ENCODE peak calls at places on chromosome 18, in eight cellular contexts. One of them, this sample, is unnamed.

GRCh38 chr18:48896326-48896874 is 54.4 kb downstream of the SMAD7 start:
- DNase-seq in IMR-90: no peak
- DNase-seq in stomach: no peak
- DNase-seq in ovary: no peak
- DNase-seq in adrenal gland: no peak
- DNase-seq in breast epithelium: no peak
- DNase-seq in sigmoid colon: no peak
- DNase-seq in transverse colon: no peak
- DNase-seq in this sample: no peak

GRCh38 chr18:26516964-26517363 is 31.4 kb downstream of the KCTD1 start:
- DNase-seq in IMR-90: peak; percentile 20
- DNase-seq in stomach: no peak
- DNase-seq in ovary: peak; percentile 12
- DNase-seq in adrenal gland: no peak
- DNase-seq in breast epithelium: no peak
- DNase-seq in sigmoid colon: no peak
- DNase-seq in transverse colon: no peak
- DNase-seq in this sample: no peak

GRCh38 chr18:36153203-36153602 is 23.5 kb downstream of the ELP2 start:
- DNase-seq in IMR-90: peak; percentile 97
- DNase-seq in stomach: no peak
- DNase-seq in ovary: peak; percentile 43
- DNase-seq in adrenal gland: no peak
- DNase-seq in breast epithelium: no peak
- DNase-seq in sigmoid colon: no peak
- DNase-seq in transverse colon: no peak
- DNase-seq in this sample: no peak

GRCh38 chr18:35478520-35479435 is 19.0 kb downstream of the INO80C start:
- DNase-seq in IMR-90: peak; percentile 86
- DNase-seq in stomach: peak; percentile 68
- DNase-seq in ovary: no peak
- DNase-seq in adrenal gland: peak; percentile 78
- DNase-seq in breast epithelium: no peak
- DNase-seq in sigmoid colon: no peak
- DNase-seq in transverse colon: peak; percentile 43
- DNase-seq in this sample: peak; percentile 62

GRCh38 chr18:65146615-65147014 is 604.2 kb upstream of the CDH7 start:
- DNase-seq in IMR-90: no peak
- DNase-seq in stomach: no peak
- DNase-seq in ovary: no peak
- DNase-seq in adrenal gland: no peak
- DNase-seq in breast epithelium: no peak
- DNase-seq in sigmoid colon: no peak
- DNase-seq in transverse colon: no peak
- DNase-seq in this sample: no peak

GRCh38 chr18:9570255-9570654 is 44.1 kb downstream of the PPP4R1 start:
- DNase-seq in IMR-90: no peak
- DNase-seq in stomach: no peak
- DNase-seq in ovary: no peak
- DNase-seq in adrenal gland: no peak
- DNase-seq in breast epithelium: no peak
- DNase-seq in sigmoid colon: no peak
- DNase-seq in transverse colon: no peak
- DNase-seq in this sample: no peak

GRCh38 chr18:23825978-23826405 is 136.7 kb downstream of the LAMA3 start:
- DNase-seq in IMR-90: peak; percentile 70
- DNase-seq in stomach: no peak
- DNase-seq in ovary: peak; percentile 85
- DNase-seq in adrenal gland: peak; percentile 72
- DNase-seq in breast epithelium: no peak
- DNase-seq in sigmoid colon: peak; percentile 93
- DNase-seq in transverse colon: peak; percentile 22
- DNase-seq in this sample: no peak

GRCh38 chr18:58394046-58394445 is 234.8 kb downstream of the ALPK2 start:
- DNase-seq in IMR-90: peak; percentile 73
- DNase-seq in stomach: no peak
- DNase-seq in ovary: no peak
- DNase-seq in adrenal gland: no peak
- DNase-seq in breast epithelium: no peak
- DNase-seq in sigmoid colon: no peak
- DNase-seq in transverse colon: no peak
- DNase-seq in this sample: no peak

GRCh38 chr18:59233017-59233410 is 13.1 kb downstream of the GRP start:
- DNase-seq in IMR-90: no peak
- DNase-seq in stomach: no peak
- DNase-seq in ovary: no peak
- DNase-seq in adrenal gland: no peak
- DNase-seq in breast epithelium: no peak
- DNase-seq in sigmoid colon: no peak
- DNase-seq in transverse colon: no peak
- DNase-seq in this sample: no peak

GRCh38 chr18:8478166-8478967 is 130.9 kb upstream of the RAB12 start:
- DNase-seq in IMR-90: peak; percentile 34
- DNase-seq in stomach: peak; percentile 63
- DNase-seq in ovary: peak; percentile 28
- DNase-seq in adrenal gland: peak; percentile 74
- DNase-seq in breast epithelium: no peak
- DNase-seq in sigmoid colon: no peak
- DNase-seq in transverse colon: peak; percentile 57
- DNase-seq in this sample: peak; percentile 70

GRCh38 chr18:54134053-54134452 is 90.4 kb downstream of the MBD2 start:
- DNase-seq in IMR-90: no peak
- DNase-seq in stomach: no peak
- DNase-seq in ovary: no peak
- DNase-seq in adrenal gland: no peak
- DNase-seq in breast epithelium: no peak
- DNase-seq in sigmoid colon: no peak
- DNase-seq in transverse colon: no peak
- DNase-seq in this sample: no peak

GRCh38 chr18:2952605-2953004 is 60.3 kb downstream of the LPIN2 start:
- DNase-seq in IMR-90: no peak
- DNase-seq in stomach: no peak
- DNase-seq in ovary: no peak
- DNase-seq in adrenal gland: no peak
- DNase-seq in breast epithelium: no peak
- DNase-seq in sigmoid colon: no peak
- DNase-seq in transverse colon: no peak
- DNase-seq in this sample: no peak

GRCh38 chr18:2954869-2955645 is 57.9 kb downstream of the LPIN2 start:
- DNase-seq in IMR-90: no peak
- DNase-seq in stomach: no peak
- DNase-seq in ovary: no peak
- DNase-seq in adrenal gland: no peak
- DNase-seq in breast epithelium: no peak
- DNase-seq in sigmoid colon: no peak
- DNase-seq in transverse colon: no peak
- DNase-seq in this sample: no peak

GRCh38 chr18:2958819-2959298 is 54.1 kb downstream of the LPIN2 start:
- DNase-seq in IMR-90: peak; percentile 63
- DNase-seq in stomach: no peak
- DNase-seq in ovary: no peak
- DNase-seq in adrenal gland: no peak
- DNase-seq in breast epithelium: no peak
- DNase-seq in sigmoid colon: peak; percentile 77
- DNase-seq in transverse colon: no peak
- DNase-seq in this sample: no peak

GRCh38 chr18:2955966-2956521 is 56.9 kb downstream of the LPIN2 start:
- DNase-seq in IMR-90: no peak
- DNase-seq in stomach: no peak
- DNase-seq in ovary: no peak
- DNase-seq in adrenal gland: no peak
- DNase-seq in breast epithelium: no peak
- DNase-seq in sigmoid colon: no peak
- DNase-seq in transverse colon: no peak
- DNase-seq in this sample: no peak

GRCh38 chr18:2953935-2954641 is 58.9 kb downstream of the LPIN2 start:
- DNase-seq in IMR-90: no peak
- DNase-seq in stomach: no peak
- DNase-seq in ovary: no peak
- DNase-seq in adrenal gland: no peak
- DNase-seq in breast epithelium: no peak
- DNase-seq in sigmoid colon: no peak
- DNase-seq in transverse colon: no peak
- DNase-seq in this sample: no peak
- H3K27ac ChIP-seq in IMR-90: no peak overlapping the region
- H3K27ac ChIP-seq in stomach: no peak overlapping the region
- H3K27ac ChIP-seq in ovary: no peak overlapping the region
- H3K27ac ChIP-seq in adrenal gland: no peak overlapping the region
- H3K27ac ChIP-seq in breast epithelium: no peak overlapping the region
- H3K27ac ChIP-seq in sigmoid colon: no peak overlapping the region
- H3K27ac ChIP-seq in transverse colon: no peak overlapping the region
- H3K27ac ChIP-seq in this sample: no peak overlapping the region

GRCh38 chr18:812123-812672 is at the start of gene YES1:
- DNase-seq in IMR-90: peak; percentile 61
- DNase-seq in stomach: peak; percentile 79
- DNase-seq in ovary: peak; percentile 74
- DNase-seq in adrenal gland: peak; percentile 85
- DNase-seq in breast epithelium: peak; percentile 76
- DNase-seq in sigmoid colon: peak; percentile 90
- DNase-seq in transverse colon: peak; percentile 84
- DNase-seq in this sample: peak; percentile 87

GRCh38 chr18:813405-814071 is 1.5 kb upstream of the YES1 start:
- DNase-seq in IMR-90: no peak
- DNase-seq in stomach: no peak
- DNase-seq in ovary: no peak
- DNase-seq in adrenal gland: no peak
- DNase-seq in breast epithelium: no peak
- DNase-seq in sigmoid colon: no peak
- DNase-seq in transverse colon: no peak
- DNase-seq in this sample: no peak

GRCh38 chr18:814300-815084 is 2.5 kb upstream of the YES1 start:
- DNase-seq in IMR-90: no peak
- DNase-seq in stomach: no peak
- DNase-seq in ovary: no peak
- DNase-seq in adrenal gland: no peak
- DNase-seq in breast epithelium: no peak
- DNase-seq in sigmoid colon: no peak
- DNase-seq in transverse colon: no peak
- DNase-seq in this sample: no peak

GRCh38 chr18:811192-812122 is 585 bp downstream of the YES1 start:
- DNase-seq in IMR-90: peak; percentile 26
- DNase-seq in stomach: peak; percentile 40
- DNase-seq in ovary: peak; percentile 48
- DNase-seq in adrenal gland: no peak
- DNase-seq in breast epithelium: peak; percentile 60
- DNase-seq in sigmoid colon: peak; percentile 73
- DNase-seq in transverse colon: peak; percentile 56
- DNase-seq in this sample: peak; percentile 66

DNA sequence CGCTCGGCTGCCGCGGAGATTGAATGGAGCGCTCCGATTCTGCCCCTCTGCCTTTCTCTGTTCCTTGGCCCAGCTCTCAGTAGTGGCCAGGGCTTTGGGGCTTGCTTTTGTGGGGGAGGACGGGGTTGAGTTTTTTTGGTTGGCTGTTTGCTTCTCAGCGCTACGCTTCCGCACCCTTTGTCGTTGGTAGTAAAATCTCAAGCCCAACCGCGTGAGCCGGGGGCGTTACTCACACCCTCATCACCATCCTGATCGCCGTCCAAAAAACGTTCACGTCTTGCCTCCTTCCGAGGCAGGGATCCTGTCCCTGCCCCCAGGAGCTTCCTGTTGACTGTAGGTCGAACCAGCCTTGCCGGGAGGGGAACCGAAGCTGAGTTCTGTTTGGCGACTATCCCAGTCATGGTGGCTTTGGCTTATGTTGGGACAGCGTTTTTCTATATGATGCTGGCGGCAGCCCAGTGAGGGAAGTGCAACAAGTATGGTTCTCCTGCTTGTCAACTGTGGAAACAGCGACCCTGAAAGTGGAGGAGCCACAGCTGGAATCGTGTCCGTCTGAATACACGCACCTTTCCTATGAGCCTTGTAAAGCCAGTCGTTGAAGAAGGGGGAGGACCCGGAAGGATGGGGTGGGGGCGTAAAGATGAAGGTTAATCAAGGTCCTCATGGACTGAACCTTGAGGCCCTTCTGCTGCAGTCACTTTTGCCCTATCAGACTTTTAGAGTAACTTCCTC is 797 bp upstream of the YES1 start:
- DNase-seq in IMR-90: peak; percentile 82
- DNase-seq in stomach: peak; percentile 66
- DNase-seq in ovary: peak; percentile 79
- DNase-seq in adrenal gland: peak; percentile 90
- DNase-seq in breast epithelium: peak; percentile 69
- DNase-seq in sigmoid colon: peak; percentile 93
- DNase-seq in transverse colon: peak; percentile 78
- DNase-seq in this sample: peak; percentile 75
- TF ChIP-seq POLR2A in IMR-90: peak; percentile 83
- TF ChIP-seq POLR2A in stomach: no peak
- TF ChIP-seq POLR2A in ovary: no peak
- TF ChIP-seq POLR2A in adrenal gland: peak; percentile 57
- TF ChIP-seq POLR2A in breast epithelium: no peak
- TF ChIP-seq POLR2A in sigmoid colon: no peak
- TF ChIP-seq POLR2A in transverse colon: peak; percentile 26
- TF ChIP-seq POLR2A in this sample: no peak

DNA sequence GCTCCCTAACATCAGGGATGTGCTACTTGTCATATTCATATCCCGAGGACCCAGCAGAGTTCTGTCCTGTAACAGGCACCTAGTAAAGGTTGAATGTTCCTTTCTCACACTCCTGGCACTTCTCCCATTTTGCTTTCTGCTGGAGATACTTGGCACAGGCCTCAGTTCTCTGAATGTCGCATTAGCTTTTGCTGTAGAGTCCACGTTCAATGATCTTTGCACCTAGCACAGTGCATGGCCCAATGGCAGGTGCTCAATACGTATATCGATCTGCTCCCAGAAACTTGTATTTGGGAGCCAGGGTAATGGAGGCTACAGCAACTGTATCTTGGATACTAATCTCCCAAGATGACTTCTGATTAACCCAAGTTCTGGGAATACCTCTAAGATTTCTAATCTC is 24.8 kb upstream of the VPS4B start:
- DNase-seq in IMR-90: no peak
- DNase-seq in stomach: no peak
- DNase-seq in ovary: no peak
- DNase-seq in adrenal gland: no peak
- DNase-seq in breast epithelium: no peak
- DNase-seq in sigmoid colon: no peak
- DNase-seq in transverse colon: no peak
- DNase-seq in this sample: no peak
- H3K27ac ChIP-seq in IMR-90: no peak overlapping the region
- H3K27ac ChIP-seq in stomach: no peak overlapping the region
- H3K27ac ChIP-seq in ovary: no peak overlapping the region
- H3K27ac ChIP-seq in adrenal gland: no peak overlapping the region
- H3K27ac ChIP-seq in breast epithelium: no peak overlapping the region
- H3K27ac ChIP-seq in sigmoid colon: no peak overlapping the region
- H3K27ac ChIP-seq in transverse colon: no peak overlapping the region
- H3K27ac ChIP-seq in this sample: peak overlapping the region; percentile 1

GRCh38 chr18:13137939-13138821 is 80.4 kb upstream of the LDLRAD4 start:
- DNase-seq in IMR-90: peak; percentile 8
- DNase-seq in stomach: peak; percentile 79
- DNase-seq in ovary: peak; percentile 77
- DNase-seq in adrenal gland: peak; percentile 82
- DNase-seq in breast epithelium: no peak
- DNase-seq in sigmoid colon: peak; percentile 89
- DNase-seq in transverse colon: peak; percentile 89
- DNase-seq in this sample: peak; percentile 79
- TF ChIP-seq POLR2A in IMR-90: no peak
- TF ChIP-seq POLR2A in stomach: no peak
- TF ChIP-seq POLR2A in ovary: no peak
- TF ChIP-seq POLR2A in adrenal gland: no peak
- TF ChIP-seq POLR2A in breast epithelium: no peak
- TF ChIP-seq POLR2A in sigmoid colon: no peak
- TF ChIP-seq POLR2A in transverse colon: peak; percentile 26
- TF ChIP-seq POLR2A in this sample: peak; percentile 93

This sample was measured in right lobe of liver.